ENCODE peak calls at places on chromosomes 11 and 22, in seven cellular contexts. S is HFF-Myc, V is SK-MEL-5, K is stomach, I is activated T-cell treated with anti-CD3 and anti-CD28 coated beads for 1 hour, D is bronchial epithelial cell, N is fibroblast of villous mesenchyme. E is an unnamed sample.

GRCh38 chr22:46240073-46240472 is 10.0 kb downstream of the CDPF1 start:
- DNase-seq in I (no peak), D (no peak), N (no peak), V (no peak), K (no peak), S (no peak), E (no peak)

GRCh38 chr22:24423519-24424000 is 3.8 kb upstream of the ADORA2A start:
- DNase-seq in V (peak), S (no peak), N (no peak), I (peak), D (no peak), K (peak), E (peak)

GRCh38 chr11:1260023-1260501 is 37.2 kb downstream of the MUC5B start:
- DNase-seq in V (peak), I (peak), N (peak), S (no peak), K (peak), D (peak), E (no peak)

GRCh38 chr11:128336203-128336602 is 251.2 kb downstream of the ETS1 start:
- DNase-seq in I (no peak), K (peak), N (peak), D (no peak), V (no peak), S (peak), E (no peak)

GRCh38 chr11:32630844-32631243 is 47.2 kb downstream of the EIF3M start:
- DNase-seq in D (no peak), S (no peak), I (no peak), K (no peak), N (no peak), V (no peak), E (no peak)

GRCh38 chr11:47443028-47443700 is 5.8 kb downstream of the RAPSN start:
- DNase-seq in K (no peak), I (no peak), V (peak), D (no peak), N (no peak), S (no peak), E (peak)

GRCh38 chr11:91707652-91708051 is 517.0 kb upstream of the FAT3 start:
- DNase-seq in K (no peak), D (no peak), I (no peak), V (no peak), S (no peak), N (no peak), E (no peak)

GRCh38 chr11:22680628-22681027 is 14.2 kb downstream of the GAS2 start:
- DNase-seq in D (no peak), I (no peak), N (no peak), V (no peak), K (no peak), S (no peak), E (no peak)

GRCh38 chr11:35282226-35282882 is 137.0 kb downstream of the SLC1A2 start:
- DNase-seq in I (no peak), N (peak), S (no peak), V (no peak), D (peak), K (no peak), E (no peak)

GRCh38 chr11:60169264-60169915 is 13.5 kb downstream of the MS4A6A start:
- DNase-seq in S (no peak), D (peak), I (no peak), K (peak), V (peak), N (peak), E (peak)

GRCh38 chr11:116376547-116376946 is 396.2 kb downstream of the BUD13 start:
- DNase-seq in S (no peak), K (no peak), D (no peak), V (no peak), N (no peak), I (no peak), E (no peak)

GRCh38 chr11:114440971-114441810 is 1.9 kb downstream of the REXO2 start:
- DNase-seq in V (no peak), I (no peak), S (no peak), N (peak), D (no peak), K (no peak), E (no peak)

GRCh38 chr11:46305295-46305694 is 27.8 kb downstream of the CREB3L1 start:
- DNase-seq in D (peak), S (no peak), N (peak), K (no peak), V (peak), I (no peak), E (peak)

GRCh38 chr11:35364101-35364780 is 55.1 kb downstream of the SLC1A2 start:
- DNase-seq in K (peak), I (no peak), N (peak), S (peak), D (peak), V (peak), E (peak)

GRCh38 chr11:102456381-102456780 is 3.8 kb upstream of the TMEM123 start:
- DNase-seq in I (no peak), V (no peak), N (peak), K (no peak), S (no peak), D (peak), E (no peak)

GRCh38 chr22:22019659-22020424 is 37.3 kb upstream of the TOP3B start:
- DNase-seq in V (no peak), I (no peak), S (no peak), D (peak), K (no peak), N (no peak), E (no peak)

GRCh38 chr11:73969991-73970800 is 12.4 kb downstream of the UCP2 start:
- DNase-seq in V (no peak), I (no peak), S (no peak), D (no peak), K (no peak), N (no peak), E (no peak)

GRCh38 chr22:43999378-43999777 is 24.7 kb upstream of the PARVB start:
- DNase-seq in K (no peak), I (no peak), V (no peak), S (no peak), D (no peak), N (no peak), E (no peak)

GRCh38 chr11:115887316-115887715 is 383.1 kb upstream of the CADM1 start:
- DNase-seq in D (no peak), I (no peak), K (no peak), V (no peak), N (no peak), S (no peak), E (no peak)

GRCh38 chr22:32661296-32661695 is 140.2 kb upstream of the TIMP3 start:
- DNase-seq in I (no peak), V (peak), K (no peak), S (peak), D (peak), N (peak), E (no peak)

GRCh38 chr11:6206456-6207180 is 1.3 kb downstream of the C11orf42 start:
- DNase-seq in D (no peak), K (no peak), I (no peak), V (no peak), S (peak), N (peak), E (no peak)

GRCh38 chr11:86360775-86361395 is 13.8 kb upstream of the CCDC81 start:
- DNase-seq in D (peak), I (no peak), V (peak), K (no peak), N (peak), S (peak), E (peak)

GRCh38 chr11:103779054-103779453 is 257.4 kb upstream of the DDI1 start:
- DNase-seq in S (no peak), N (no peak), K (no peak), I (no peak), V (no peak), D (peak), E (no peak)

GRCh38 chr11:18209058-18209457 is 27.5 kb downstream of the SAA4 start:
- DNase-seq in N (no peak), K (no peak), I (no peak), V (no peak), S (no peak), D (no peak), E (no peak)

GRCh38 chr11:100188137-100188783 is 498.8 kb upstream of the ARHGAP42 start:
- DNase-seq in S (no peak), K (no peak), I (no peak), V (no peak), N (no peak), D (no peak), E (no peak)

GRCh38 chr11:88051386-88051785 is 123.9 kb downstream of the RAB38 start:
- DNase-seq in D (peak), N (peak), V (no peak), K (no peak), I (no peak), S (no peak), E (no peak)

GRCh38 chr11:126109941-126110731 is 47.5 kb upstream of the CDON start:
- DNase-seq in N (no peak), V (no peak), S (no peak), D (peak), K (no peak), I (no peak), E (no peak)

GRCh38 chr11:58788355-58789023 is 56.0 kb downstream of the GLYATL2 start:
- DNase-seq in V (peak), N (peak), S (peak), D (peak), K (peak), I (peak), E (peak)